ENCODE peak calls at places on chromosomes 3 and 15, in nine cellular contexts. E is hepatocyte, F is cardiac muscle cell, G is GM12878, V is Peyer's patch, S is right cardiac atrium, W is mammary epithelial cell, Q is ovary, A is HepG2. D is an unnamed sample.
A peak's percentile ranks its signal among the peaks of the same experiment; 100 is the strongest.

GRCh38 chr15:75019916-75020315 is 3.5 kb upstream of the PPCDC start:
- DNase-seq in E (no peak), F (no peak), G (no peak), V (no peak), S (peak; percentile 27), W (no peak), Q (no peak), A (no peak), D (no peak)

GRCh38 chr15:39692464-39693327 is 89.9 kb downstream of the FSIP1 start:
- DNase-seq in E (peak; percentile 41), F (no peak), G (no peak), V (no peak), S (no peak), W (no peak), Q (no peak), A (no peak), D (no peak)

GRCh38 chr3:9036327-9037112 is 73.2 kb upstream of the RAD18 start:
- DNase-seq in E (peak; percentile 33), F (peak; percentile 11), G (no peak), V (no peak), S (peak; percentile 87), W (no peak), Q (peak; percentile 93), A (no peak), D (no peak)

GRCh38 chr15:77851086-77851485 is 218.4 kb upstream of the LINGO1 start:
- DNase-seq in E (no peak), F (no peak), G (no peak), V (peak; percentile 13), S (no peak), W (no peak), Q (no peak), A (no peak), D (no peak)

GRCh38 chr3:74630602-74631001 is 16.1 kb upstream of the CNTN3 start:
- DNase-seq in E (peak; percentile 20), F (no peak), G (no peak), V (no peak), S (no peak), W (peak; percentile 46), Q (no peak), A (no peak), D (peak; percentile 13)

GRCh38 chr3:182294256-182294655 is 499.0 kb upstream of the ATP11B start:
- DNase-seq in E (no peak), F (no peak), G (no peak), V (no peak), S (no peak), W (peak; percentile 38), Q (no peak), A (no peak), D (no peak)

GRCh38 chr3:181567446-181568075 is 144.2 kb upstream of the SOX2 start:
- DNase-seq in E (no peak), F (no peak), G (no peak), V (no peak), S (no peak), W (peak; percentile 93), Q (no peak), A (no peak), D (no peak)

GRCh38 chr3:100042577-100042981 is 71.7 kb downstream of the FILIP1L start:
- DNase-seq in E (no peak), F (no peak), G (no peak), V (no peak), S (no peak), W (no peak), Q (no peak), A (no peak), D (no peak)

GRCh38 chr3:193872265-193872753 is 263.6 kb upstream of the HES1 start:
- DNase-seq in E (peak; percentile 85), F (no peak), G (no peak), V (peak; percentile 71), S (no peak), W (peak; percentile 100), Q (no peak), A (peak; percentile 70), D (peak; percentile 60)

GRCh38 chr15:46232471-46232870 is 597.6 kb downstream of the SQOR start:
- DNase-seq in E (no peak), F (no peak), G (no peak), V (no peak), S (no peak), W (no peak), Q (no peak), A (no peak), D (no peak)

GRCh38 chr3:124057453-124057852 is 65.5 kb upstream of the ROPN1 start:
- DNase-seq in E (no peak), F (no peak), G (no peak), V (no peak), S (peak; percentile 85), W (no peak), Q (no peak), A (no peak), D (no peak)

GRCh38 chr15:43941555-43941954 is 114.8 kb downstream of the WDR76 start:
- DNase-seq in E (no peak), F (no peak), G (no peak), V (no peak), S (no peak), W (no peak), Q (no peak), A (no peak), D (no peak)

GRCh38 chr15:62344806-62345539 is 179.9 kb upstream of the C2CD4B start:
- DNase-seq in E (peak; percentile 89), F (peak; percentile 83), G (peak; percentile 56), V (peak; percentile 64), S (no peak), W (peak; percentile 61), Q (no peak), A (peak; percentile 77), D (peak; percentile 96)

GRCh38 chr3:112740800-112741199 is 99.9 kb upstream of the CCDC80 start:
- DNase-seq in E (no peak), F (no peak), G (no peak), V (no peak), S (no peak), W (no peak), Q (no peak), A (no peak), D (no peak)

GRCh38 chr3:114660124-114660523 is 366.3 kb downstream of the TIGIT start:
- DNase-seq in E (peak; percentile 11), F (no peak), G (no peak), V (no peak), S (peak; percentile 36), W (no peak), Q (peak; percentile 9), A (no peak), D (no peak)

GRCh38 chr3:28348286-28348636 is 260 bp upstream of the ZCWPW2 start:
- DNase-seq in E (no peak), F (no peak), G (no peak), V (no peak), S (no peak), W (no peak), Q (no peak), A (no peak), D (no peak)

GRCh38 chr3:46660003-46660402 is 33.5 kb downstream of the ALS2CL start:
- DNase-seq in E (no peak), F (no peak), G (no peak), V (no peak), S (no peak), W (no peak), Q (no peak), A (no peak), D (no peak)
- H3K4me1 ChIP-seq in E (peaks cover 17% of the 10 kb centered on the region), F (peaks cover 11% of the 10 kb centered on the region), G (no peaks in the 10 kb centered on the region), V (no peaks in the 10 kb centered on the region), S (peaks cover 14% of the 10 kb centered on the region), W (peaks cover 24% of the 10 kb centered on the region), Q (peaks cover 7% of the 10 kb centered on the region), A (no peaks in the 10 kb centered on the region), D (peaks cover 8% of the 10 kb centered on the region)

DNA sequence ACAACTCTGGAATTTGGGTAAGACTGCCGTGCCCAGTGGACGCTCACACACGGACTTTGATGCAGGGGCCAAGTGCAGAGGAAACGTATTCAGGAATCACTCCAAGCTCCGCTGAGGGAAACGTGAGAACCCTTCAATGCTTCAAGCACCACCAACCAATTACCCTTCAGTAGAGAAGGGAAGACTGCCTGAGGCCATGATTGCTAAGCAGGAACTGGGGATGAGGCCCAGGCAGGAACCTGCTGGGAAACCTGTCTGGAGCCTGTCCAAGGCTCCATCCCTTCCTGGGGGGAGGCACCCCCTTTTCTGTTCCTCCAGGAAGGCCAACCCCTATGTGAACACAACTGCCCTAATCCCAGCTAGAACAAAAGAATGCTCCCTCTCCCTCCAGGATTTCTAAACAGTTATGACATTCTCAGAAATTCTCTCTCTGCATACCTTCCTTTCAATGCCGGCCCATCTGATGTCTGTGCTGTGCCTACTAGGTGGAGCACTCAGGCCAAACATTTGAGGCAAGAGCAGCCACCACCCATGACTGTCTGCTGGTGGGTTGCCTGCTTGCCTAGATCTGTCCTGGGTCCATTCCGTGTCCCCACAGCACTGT is 149.6 kb downstream of the ADAMTS17 start:
- DNase-seq in E (no peak), F (no peak), G (no peak), V (peak; percentile 23), S (no peak), W (no peak), Q (no peak), A (no peak), D (peak; percentile 77)
- H3K27ac ChIP-seq in E (no peak overlapping the region), F (no peak overlapping the region), G (no peak overlapping the region), V (no peak overlapping the region), S (no peak overlapping the region), W (no peak overlapping the region), Q (no peak overlapping the region), A (no peak overlapping the region), D (no peak overlapping the region)

DNA sequence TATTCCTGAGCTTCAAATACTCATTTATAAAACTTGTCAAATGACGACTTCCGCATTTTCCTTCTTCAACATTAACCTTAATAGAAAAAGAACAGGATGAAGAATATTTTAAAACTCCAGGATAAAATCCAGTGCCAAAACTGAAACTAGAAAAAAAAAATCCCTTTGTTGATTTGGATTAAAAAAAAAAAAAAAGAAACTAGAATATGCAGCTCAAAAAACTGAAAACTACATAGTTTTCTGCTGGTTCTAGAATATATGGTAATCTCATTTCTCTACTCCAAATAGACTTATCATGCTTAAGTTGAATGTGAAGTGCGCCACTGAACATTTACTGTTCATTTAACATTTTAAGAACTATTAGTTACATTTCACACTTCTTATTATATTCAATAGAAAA is 6.0 kb downstream of the TRA2B start:
- DNase-seq in E (no peak), F (no peak), G (no peak), V (no peak), S (no peak), W (no peak), Q (no peak), A (no peak), D (no peak)
- H3K4me1 ChIP-seq in E (peaks cover 77% of the 10 kb centered on the region), F (peaks cover 77% of the 10 kb centered on the region), G (peaks cover 23% of the 10 kb centered on the region), V (peaks cover 74% of the 10 kb centered on the region), S (peaks cover 10% of the 10 kb centered on the region), W (peaks cover 53% of the 10 kb centered on the region), Q (peaks cover 20% of the 10 kb centered on the region), A (peaks cover 73% of the 10 kb centered on the region), D (peaks cover 14% of the 10 kb centered on the region)

DNA sequence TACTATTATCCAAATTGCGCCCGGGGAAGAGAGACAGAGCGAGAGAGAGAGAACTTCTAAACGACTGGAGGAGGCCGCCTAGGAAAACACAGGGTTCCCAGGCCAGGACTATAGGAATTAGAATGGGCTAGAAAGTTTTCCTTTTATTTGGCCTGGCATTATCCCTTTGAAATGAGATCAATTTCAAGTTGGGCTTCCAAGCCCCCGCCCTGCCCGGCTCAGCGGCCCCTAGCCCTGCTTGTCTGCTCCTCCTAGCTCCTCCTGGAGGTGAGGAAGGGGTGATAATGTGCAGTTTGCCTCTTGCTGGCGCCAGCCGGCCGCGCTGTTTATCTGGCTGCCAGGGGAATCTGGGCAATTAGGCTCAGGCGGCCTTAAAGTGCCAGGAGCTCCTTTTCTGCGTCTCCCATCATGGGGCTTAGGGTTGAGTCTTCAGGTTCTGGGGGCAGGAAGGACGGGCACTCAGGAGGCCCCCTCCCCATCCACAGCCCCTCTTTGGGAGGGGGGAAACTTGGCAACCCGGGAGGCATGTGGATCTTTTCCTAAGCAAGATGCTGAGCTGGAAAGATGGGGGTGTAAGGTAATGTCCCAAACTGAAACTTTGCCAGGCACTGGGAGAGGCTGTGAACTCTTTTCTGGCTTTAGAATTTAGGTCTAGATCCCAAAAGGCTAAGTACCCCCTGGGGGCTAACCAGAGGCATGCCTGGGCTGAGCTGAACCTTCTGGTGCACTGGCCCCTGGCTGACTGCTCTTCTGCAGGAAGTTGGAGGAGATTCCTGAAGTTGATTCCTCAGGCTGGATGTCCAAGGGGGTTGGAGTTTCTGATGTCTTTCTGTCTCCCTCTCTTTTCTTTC is 5.5 kb downstream of the SMAD6 start:
- DNase-seq in E (peak; percentile 82), F (peak; percentile 90), G (no peak), V (peak; percentile 66), S (peak; percentile 82), W (no peak), Q (peak; percentile 51), A (peak; percentile 47), D (peak; percentile 95)
- H3K27ac ChIP-seq in E (peak overlapping the region; percentile 88), F (peak overlapping the region; percentile 97), G (no peak overlapping the region), V (peak overlapping the region; percentile 34), S (peak overlapping the region; percentile 77), W (no peak overlapping the region), Q (no peak overlapping the region), A (no peak overlapping the region), D (peak overlapping the region; percentile 45)

D was measured in mesendoderm.